ENCODE peak calls at places on chromosome 2, in six cellular contexts. Z is transverse colon, N is Karpas-422, K is IMR-90, I is A549, W is heart right ventricle. P is an unnamed sample.

GRCh38 chr2:120269816-120270215 is 17.2 kb downstream of the RALB start:
- DNase-seq in W (no peak), I (no peak), N (no peak), K (no peak), Z (no peak), P (no peak)

GRCh38 chr2:64946737-64947090 is 42.5 kb upstream of the SLC1A4 start:
- DNase-seq in K (no peak), W (no peak), Z (no peak), I (no peak), N (no peak), P (no peak)

GRCh38 chr2:88557290-88557689 is 70.0 kb downstream of the EIF2AK3 start:
- DNase-seq in K (no peak), I (no peak), Z (peak), N (no peak), W (no peak), P (no peak)

GRCh38 chr2:86382108-86382507 is 44.7 kb upstream of the REEP1 start:
- DNase-seq in W (no peak), Z (no peak), I (no peak), K (no peak), N (no peak), P (no peak)

GRCh38 chr2:218570850-218571249 is 2.2 kb downstream of the CNOT9 start:
- DNase-seq in W (no peak), Z (no peak), I (no peak), N (no peak), K (peak), P (no peak)

GRCh38 chr2:100976634-100977391 is 25.3 kb upstream of the RPL31 start:
- DNase-seq in K (peak), Z (no peak), I (no peak), W (no peak), N (peak), P (no peak)

GRCh38 chr2:182186132-182186735 is 200.6 kb downstream of the PPP1R1C start:
- DNase-seq in Z (no peak), N (peak), W (no peak), K (peak), I (peak), P (no peak)

GRCh38 chr2:227853204-227853629 is 18.2 kb upstream of the DAW1 start:
- DNase-seq in N (no peak), W (no peak), I (peak), K (peak), Z (no peak), P (no peak)

GRCh38 chr2:207896525-207897295 is 127.0 kb upstream of the FZD5 start:
- DNase-seq in I (peak), K (no peak), N (no peak), Z (peak), W (no peak), P (no peak)

GRCh38 chr2:9549420-9549819 is 6.2 kb downstream of the ADAM17 start:
- DNase-seq in Z (no peak), K (no peak), N (peak), W (no peak), I (no peak), P (no peak)

GRCh38 chr2:3706892-3707291 is 3.5 kb downstream of the DCDC2C start:
- DNase-seq in I (no peak), K (no peak), Z (no peak), W (no peak), N (no peak), P (no peak)

GRCh38 chr2:205688417-205689200 is 6.3 kb downstream of the NRP2 start:
- DNase-seq in I (no peak), K (peak), N (no peak), Z (no peak), W (no peak), P (no peak)
- H3K27ac ChIP-seq in I (peak), K (peak), N (no peak), Z (peak), W (no peak), P (peak)

DNA sequence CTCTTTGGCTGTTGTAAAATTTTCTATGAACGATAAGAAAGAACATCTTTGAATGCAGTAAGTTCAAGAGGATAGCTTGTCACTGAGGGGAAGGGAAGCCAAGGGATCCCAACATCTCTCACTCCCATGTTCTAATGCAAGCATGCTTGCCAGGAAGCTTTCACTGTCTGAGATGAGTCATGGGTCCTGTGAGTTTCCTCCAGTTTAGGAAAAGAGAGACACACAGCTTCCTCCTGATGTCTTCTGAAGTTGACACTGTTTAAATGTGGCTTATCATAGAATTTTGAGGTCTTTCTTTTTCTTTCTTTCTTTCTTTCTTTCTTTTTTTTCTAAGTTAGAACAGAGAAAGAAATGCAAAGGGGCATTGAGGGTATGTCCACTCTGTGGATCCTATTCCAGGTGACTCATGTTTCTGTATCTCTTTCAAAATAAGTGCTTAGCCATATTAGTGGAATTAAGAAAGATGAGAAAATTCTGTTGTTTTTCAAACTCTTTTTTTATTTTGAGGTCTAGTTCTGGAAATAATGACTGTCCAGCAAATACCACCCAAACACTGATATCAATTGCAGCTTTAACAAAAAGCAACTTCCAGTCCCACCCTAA is 146.6 kb downstream of the RDH14 start:
- DNase-seq in W (no peak), I (peak), K (peak), Z (no peak), N (no peak), P (no peak)
- H3K27ac ChIP-seq in W (no peak), I (peak), K (peak), Z (peak), N (no peak), P (peak)

DNA sequence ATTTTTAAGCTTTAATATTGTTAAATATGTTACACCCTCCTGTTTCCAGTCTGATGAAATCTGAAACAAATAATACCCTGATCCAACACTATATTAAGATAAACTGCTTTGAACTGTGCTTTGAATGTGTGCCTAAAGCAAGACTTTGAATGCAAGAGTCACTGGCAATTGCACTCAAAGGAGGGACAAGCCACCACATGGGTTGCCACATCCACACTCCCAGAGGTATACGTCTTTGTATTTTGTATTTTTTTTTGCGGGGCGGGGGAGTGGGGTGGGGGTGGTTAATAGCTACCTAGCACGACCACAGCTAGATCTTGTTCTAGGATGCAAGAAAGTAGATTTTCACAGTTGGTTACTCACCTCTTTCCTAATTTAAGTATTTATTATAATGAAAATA is 1.8 kb upstream of the ZEB2 start:
- DNase-seq in Z (no peak), W (no peak), K (no peak), I (no peak), N (no peak), P (no peak)
- H3K27ac ChIP-seq in Z (peak), W (peak), K (no peak), I (no peak), N (no peak), P (peak)

GRCh38 chr2:112032615-112033457 is 22.2 kb upstream of the TMEM87B start:
- DNase-seq in W (no peak), K (peak), N (no peak), Z (peak), I (no peak), P (no peak)
- H3K27ac ChIP-seq in W (no peak), K (no peak), N (no peak), Z (peak), I (no peak), P (peak)

GRCh38 chr2:97739020-97739892 is 25.9 kb downstream of the ZAP70 start:
- DNase-seq in I (no peak), Z (no peak), W (no peak), N (no peak), K (no peak), P (peak)
- H3K27ac ChIP-seq in I (no peak), Z (no peak), W (no peak), N (no peak), K (no peak), P (no peak)

GRCh38 chr2:95273911-95274290 is 348 bp upstream of the PROM2 start:
- DNase-seq in Z (no peak), N (no peak), W (no peak), K (no peak), I (no peak), P (no peak)
- H3K27ac ChIP-seq in Z (peak), N (no peak), W (no peak), K (no peak), I (no peak), P (no peak)